ENCODE peak calls at places on chromosomes 5 and 9, in nine cellular contexts. Z is HCT116, I is K562, Y is stomach, B is sigmoid colon, E is transverse colon, T is prostate gland, A is endothelial cell of umbilical vein, M is esophagus muscularis mucosa. R is an unnamed sample.

GRCh38 chr9:98185021-98185567 is 7.3 kb downstream of the CORO2A start:
- DNase-seq in Z (no peak), I (no peak), Y (no peak), B (no peak), E (no peak), T (no peak), A (no peak), M (no peak), R (peak)

GRCh38 chr5:124007675-124008398 is 495.9 kb downstream of the CSNK1G3 start:
- DNase-seq in Z (peak), I (no peak), Y (no peak), B (no peak), E (no peak), T (no peak), A (no peak), M (no peak), R (no peak)

GRCh38 chr9:68827833-68828744 is 123.0 kb downstream of the PIP5K1B start:
- DNase-seq in Z (no peak), I (no peak), Y (no peak), B (no peak), E (no peak), T (no peak), A (no peak), M (no peak), R (no peak)

GRCh38 chr9:106878943-106879916 is 16.3 kb downstream of the ZNF462 start:
- DNase-seq in Z (no peak), I (no peak), Y (no peak), B (peak), E (peak), T (peak), A (peak), M (no peak), R (peak)

GRCh38 chr9:76562511-76562911 is 103.5 kb downstream of the GCNT1 start:
- DNase-seq in Z (no peak), I (no peak), Y (no peak), B (no peak), E (no peak), T (no peak), A (peak), M (no peak), R (no peak)

GRCh38 chr9:22044583-22044982 is 35.5 kb upstream of the CDKN2B start:
- DNase-seq in Z (no peak), I (no peak), Y (no peak), B (no peak), E (no peak), T (no peak), A (peak), M (no peak), R (no peak)

GRCh38 chr9:73083519-73083918 is 68.1 kb upstream of the ANXA1 start:
- DNase-seq in Z (no peak), I (no peak), Y (no peak), B (no peak), E (no peak), T (no peak), A (no peak), M (no peak), R (no peak)

GRCh38 chr9:33445941-33446506 is 1.4 kb downstream of the AQP3 start:
- DNase-seq in Z (no peak), I (peak), Y (peak), B (no peak), E (peak), T (no peak), A (no peak), M (no peak), R (no peak)

GRCh38 chr5:106699198-106699597 is 971.5 kb downstream of the EFNA5 start:
- DNase-seq in Z (no peak), I (no peak), Y (no peak), B (no peak), E (no peak), T (no peak), A (no peak), M (no peak), R (no peak)

GRCh38 chr9:21465859-21466518 is 16.1 kb downstream of the IFNE start:
- DNase-seq in Z (peak), I (no peak), Y (no peak), B (no peak), E (no peak), T (peak), A (peak), M (no peak), R (no peak)

GRCh38 chr9:81632599-81632998 is 56.7 kb downstream of the TLE1 start:
- DNase-seq in Z (no peak), I (no peak), Y (no peak), B (no peak), E (no peak), T (no peak), A (peak), M (no peak), R (no peak)

GRCh38 chr9:28774433-28775029 is 1201.2 kb upstream of the C9orf72 start:
- DNase-seq in Z (peak), I (no peak), Y (no peak), B (no peak), E (no peak), T (no peak), A (peak), M (no peak), R (no peak)

GRCh38 chr5:107263387-107264003 is 407.2 kb downstream of the EFNA5 start:
- DNase-seq in Z (no peak), I (no peak), Y (no peak), B (no peak), E (no peak), T (no peak), A (no peak), M (no peak), R (no peak)

GRCh38 chr9:72254881-72255545 is 105.8 kb downstream of the GDA start:
- DNase-seq in Z (no peak), I (no peak), Y (no peak), B (no peak), E (no peak), T (no peak), A (no peak), M (no peak), R (no peak)

GRCh38 chr9:36436909-36437308 is 36.8 kb upstream of the RNF38 start:
- DNase-seq in Z (no peak), I (no peak), Y (no peak), B (no peak), E (no peak), T (no peak), A (peak), M (no peak), R (no peak)

GRCh38 chr5:109688999-109689739 is 558 bp upstream of the MAN2A1 start:
- DNase-seq in Z (peak), I (peak), Y (peak), B (peak), E (peak), T (peak), A (peak), M (peak), R (peak)

GRCh38 chr5:96408276-96408777 is 24.7 kb downstream of the PCSK1 start:
- DNase-seq in Z (no peak), I (no peak), Y (no peak), B (no peak), E (no peak), T (no peak), A (peak), M (no peak), R (no peak)

GRCh38 chr9:135355466-135356420 is 123.8 kb upstream of the PPP1R26 start:
- DNase-seq in Z (no peak), I (no peak), Y (no peak), B (no peak), E (no peak), T (no peak), A (no peak), M (no peak), R (no peak)

GRCh38 chr5:111163000-111163399 is 61.2 kb upstream of the CAMK4 start:
- DNase-seq in Z (no peak), I (no peak), Y (no peak), B (no peak), E (no peak), T (no peak), A (no peak), M (no peak), R (no peak)

GRCh38 chr5:111168608-111169007 is 55.6 kb upstream of the CAMK4 start:
- DNase-seq in Z (no peak), I (no peak), Y (no peak), B (no peak), E (no peak), T (no peak), A (no peak), M (no peak), R (no peak)

GRCh38 chr5:111169269-111169668 is 54.9 kb upstream of the CAMK4 start:
- DNase-seq in Z (no peak), I (no peak), Y (no peak), B (no peak), E (no peak), T (no peak), A (no peak), M (no peak), R (no peak)

GRCh38 chr5:111167551-111167950 is 56.6 kb upstream of the CAMK4 start:
- DNase-seq in Z (no peak), I (no peak), Y (no peak), B (no peak), E (no peak), T (no peak), A (no peak), M (no peak), R (no peak)

GRCh38 chr5:111165058-111165457 is 59.1 kb upstream of the CAMK4 start:
- DNase-seq in Z (no peak), I (no peak), Y (no peak), B (no peak), E (no peak), T (no peak), A (no peak), M (no peak), R (no peak)
- TF ChIP-seq CTCF in Z (no peak), I (no peak), Y (no peak), B (no peak), E (no peak), T (no peak), A (no peak), M (no peak), R (no peak)

GRCh38 chr5:172769598-172770373 is 1.2 kb downstream of the DUSP1 start:
- DNase-seq in Z (no peak), I (no peak), Y (no peak), B (peak), E (peak), T (no peak), A (peak), M (no peak), R (peak)
- TF ChIP-seq POLR2A in Z (no peak), I (no peak), Y (peak), B (peak), E (peak), T (no peak), A (peak), M (peak), R (peak)

DNA sequence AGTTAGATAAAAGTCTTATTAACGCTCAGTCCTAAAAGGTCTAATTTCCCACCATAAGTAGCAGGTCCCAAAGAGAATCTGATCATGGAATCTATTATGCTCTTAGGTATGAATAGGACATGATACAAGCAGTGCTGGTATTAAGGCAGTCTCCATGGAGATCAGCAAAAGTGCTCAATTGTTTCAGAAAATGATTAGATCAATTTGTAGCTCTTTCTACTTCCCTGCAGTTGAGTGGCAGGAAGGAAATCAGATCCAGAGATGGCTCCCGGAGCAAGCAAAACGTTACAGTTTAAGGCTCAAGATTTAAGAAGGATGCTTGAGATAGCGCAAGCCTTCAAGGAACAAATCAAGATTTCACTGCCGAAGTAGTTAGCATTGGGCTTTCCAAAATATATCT is 205.7 kb downstream of the DRD1 start:
- DNase-seq in Z (no peak), I (no peak), Y (no peak), B (no peak), E (no peak), T (no peak), A (no peak), M (no peak), R (no peak)
- TF ChIP-seq POLR2AphosphoS5 in Z (no peak), I (no peak), Y (no peak), B (no peak), E (no peak), T (no peak), A (no peak), M (no peak), R (no peak)

GRCh38 chr5:72920690-72921089 is 35.2 kb upstream of the FCHO2 start:
- DNase-seq in Z (peak), I (no peak), Y (no peak), B (no peak), E (no peak), T (no peak), A (peak), M (no peak), R (no peak)
- TF ChIP-seq CTCF in Z (peak), I (peak), Y (no peak), B (no peak), E (peak), T (peak), A (peak), M (no peak), R (no peak)

GRCh38 chr5:138529812-138530211 is 13.2 kb downstream of the ETF1 start:
- DNase-seq in Z (no peak), I (no peak), Y (no peak), B (no peak), E (no peak), T (no peak), A (no peak), M (no peak), R (no peak)

GRCh38 chr5:138536665-138537315 is 6.2 kb downstream of the ETF1 start:
- DNase-seq in Z (no peak), I (peak), Y (no peak), B (no peak), E (no peak), T (no peak), A (peak), M (no peak), R (no peak)

GRCh38 chr5:138538943-138539627 is 4.0 kb downstream of the ETF1 start:
- DNase-seq in Z (no peak), I (no peak), Y (no peak), B (no peak), E (no peak), T (no peak), A (no peak), M (no peak), R (no peak)

GRCh38 chr5:138536215-138536614 is 6.8 kb downstream of the ETF1 start:
- DNase-seq in Z (no peak), I (no peak), Y (no peak), B (no peak), E (no peak), T (no peak), A (no peak), M (no peak), R (no peak)

GRCh38 chr5:138533973-138534941 is 8.8 kb downstream of the ETF1 start:
- DNase-seq in Z (no peak), I (no peak), Y (no peak), B (no peak), E (no peak), T (no peak), A (no peak), M (no peak), R (no peak)
- TF ChIP-seq POLR2A in Z (no peak), I (no peak), Y (no peak), B (no peak), E (no peak), T (no peak), A (no peak), M (no peak), R (no peak)

GRCh38 chr9:96420468-96421219 is 2.5 kb upstream of the ZNF367 start:
- DNase-seq in Z (peak), I (no peak), Y (no peak), B (no peak), E (peak), T (no peak), A (peak), M (no peak), R (no peak)
- TF ChIP-seq POLR2AphosphoS5 in Z (peak), I (no peak), Y (peak), B (peak), E (peak), T (peak), A (peak), M (peak), R (no peak)

R was measured in spleen.